ENCODE peak calls at places on chromosomes 12 and 14, in five cellular contexts. L is HCT116, A is neural progenitor cell, M is endothelial cell of umbilical vein, Z is fibroblast of lung. W is an unnamed sample.

GRCh38 chr12:27292718-27293117 is 39.9 kb upstream of the BMAL2 start:
- DNase-seq in A (no peak), M (peak; percentile 60), L (no peak), Z (no peak), W (no peak)

GRCh38 chr14:96706893-96707292 is 90.3 kb upstream of the VRK1 start:
- DNase-seq in L (no peak), A (no peak), Z (no peak), M (no peak), W (no peak)

GRCh38 chr12:121522962-121523361 is 57.9 kb downstream of the KDM2B start:
- DNase-seq in Z (no peak), A (no peak), M (no peak), L (no peak), W (no peak)

GRCh38 chr12:89710873-89711179 is 2.2 kb upstream of the ATP2B1 start:
- DNase-seq in L (no peak), A (no peak), M (peak; percentile 21), Z (no peak), W (peak; percentile 19)

GRCh38 chr12:4011597-4011996 is 138.4 kb upstream of the PARP11 start:
- DNase-seq in Z (peak; percentile 33), L (no peak), M (no peak), A (no peak), W (peak; percentile 58)

GRCh38 chr14:84234281-84234680 is 1295.7 kb upstream of the FLRT2 start:
- DNase-seq in M (no peak), A (no peak), L (no peak), Z (no peak), W (peak; percentile 63)

GRCh38 chr12:55845349-55845748 is 2.6 kb upstream of the MMP19 start:
- DNase-seq in A (no peak), L (no peak), Z (no peak), M (no peak), W (no peak)

GRCh38 chr14:55904086-55904485 is 214.1 kb upstream of the PELI2 start:
- DNase-seq in A (no peak), Z (peak; percentile 16), L (no peak), M (no peak), W (no peak)

GRCh38 chr14:90397401-90398314 is 829 bp downstream of the CALM1 start:
- DNase-seq in Z (peak; percentile 51), A (peak; percentile 78), L (no peak), M (peak; percentile 43), W (peak; percentile 51)

GRCh38 chr12:57086951-57087688 is 1.8 kb upstream of the NAB2 start:
- DNase-seq in Z (peak; percentile 90), A (peak; percentile 89), L (peak; percentile 77), M (peak; percentile 76), W (peak; percentile 83)

GRCh38 chr12:117228239-117228638 is 38.0 kb upstream of the FBXO21 start:
- DNase-seq in A (no peak), L (no peak), Z (no peak), M (no peak), W (peak; percentile 60)

GRCh38 chr14:78598046-78598652 is 428.0 kb downstream of the NRXN3 start:
- DNase-seq in Z (peak; percentile 42), L (peak; percentile 29), M (peak; percentile 58), A (peak; percentile 88), W (peak; percentile 74)

GRCh38 chr12:2690348-2691000 is 104.3 kb upstream of the FKBP4 start:
- DNase-seq in A (no peak), L (no peak), Z (no peak), M (no peak), W (no peak)

GRCh38 chr12:9760699-9761406 is at the start of gene CD69:
- DNase-seq in L (no peak), A (peak; percentile 60), M (peak; percentile 71), Z (no peak), W (no peak)

GRCh38 chr14:72155379-72155993 is 223.3 kb downstream of the RGS6 start:
- DNase-seq in Z (no peak), M (no peak), A (no peak), L (no peak), W (no peak)

GRCh38 chr12:68495666-68496065 is 115.0 kb upstream of the RAP1B start:
- DNase-seq in L (no peak), Z (peak; percentile 81), M (peak; percentile 73), A (no peak), W (no peak)

GRCh38 chr12:57521475-57522018 is 1.1 kb upstream of the MBD6 start:
- DNase-seq in Z (peak; percentile 59), M (no peak), A (peak; percentile 78), L (no peak), W (no peak)

GRCh38 chr12:19624401-19624930 is 185.2 kb downstream of the AEBP2 start:
- DNase-seq in A (no peak), L (no peak), Z (peak; percentile 43), M (no peak), W (no peak)

GRCh38 chr12:75628916-75629315 is 117.5 kb upstream of the KRR1 start:
- DNase-seq in A (no peak), M (no peak), Z (no peak), L (no peak), W (no peak)

GRCh38 chr14:22163051-22163450 is 426.0 kb downstream of the DAD1 start:
- DNase-seq in A (peak; percentile 20), Z (no peak), M (peak; percentile 23), L (no peak), W (peak; percentile 46)

GRCh38 chr12:110776410-110776809 is 33.7 kb upstream of the PPP1CC start:
- DNase-seq in A (no peak), Z (no peak), L (no peak), M (no peak), W (no peak)

GRCh38 chr14:63752449-63753169 is 24.7 kb upstream of the SGPP1 start:
- DNase-seq in L (no peak), M (no peak), Z (peak; percentile 82), A (no peak), W (peak; percentile 96)

GRCh38 chr12:101459642-101460346 is 15.3 kb upstream of the SPIC start:
- DNase-seq in M (no peak), A (no peak), L (peak; percentile 59), Z (no peak), W (peak; percentile 94)

DNA sequence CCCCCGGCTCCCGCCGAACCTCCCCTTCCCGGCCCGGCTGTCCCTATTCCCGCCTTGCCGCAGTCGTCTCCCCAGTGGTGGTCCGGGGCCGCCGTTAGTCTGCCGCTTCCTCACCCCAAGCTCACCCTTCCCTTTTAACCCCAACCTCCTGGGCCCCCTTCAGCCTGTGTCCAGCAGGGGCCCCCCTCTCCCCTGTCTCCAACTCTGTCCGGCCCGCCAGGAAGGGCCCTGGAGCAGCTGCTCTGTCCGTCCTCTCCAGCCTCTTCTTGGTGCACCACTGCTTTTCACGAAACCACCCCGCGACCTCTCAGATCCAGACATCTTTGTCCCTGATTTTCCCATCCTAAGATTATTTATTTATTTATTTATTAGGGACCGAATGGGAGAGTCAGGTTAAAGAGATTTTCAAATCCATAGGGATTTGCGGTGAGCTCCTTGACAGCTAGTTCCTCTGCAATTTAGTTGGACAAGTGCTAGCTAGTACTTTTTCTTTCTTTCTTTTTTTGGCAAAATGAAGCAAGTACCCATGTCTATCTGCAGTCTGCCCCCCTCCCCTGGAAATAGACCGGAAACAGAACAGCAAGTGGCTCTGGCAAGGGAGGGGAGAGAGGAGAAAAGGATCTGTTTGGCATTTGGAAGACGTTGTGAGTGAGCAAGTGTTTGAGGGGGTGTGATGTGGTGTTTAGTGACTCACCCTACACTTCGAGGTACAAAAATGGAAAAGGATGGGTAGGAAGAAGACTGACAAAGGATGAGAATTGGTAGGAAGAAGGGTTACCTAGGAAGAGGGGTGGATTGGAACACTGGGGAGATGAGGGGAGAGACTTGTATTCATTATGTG is 632 bp downstream of the UBR7 start:
- DNase-seq in M (peak; percentile 68), Z (peak; percentile 65), L (no peak), A (peak; percentile 79), W (peak; percentile 51)
- H3K9ac ChIP-seq in M (peak overlapping the region; percentile 85), Z (peak overlapping the region; percentile 73), L (peak overlapping the region; percentile 91), A (peak overlapping the region; percentile 57), W (peak overlapping the region; percentile 86)

DNA sequence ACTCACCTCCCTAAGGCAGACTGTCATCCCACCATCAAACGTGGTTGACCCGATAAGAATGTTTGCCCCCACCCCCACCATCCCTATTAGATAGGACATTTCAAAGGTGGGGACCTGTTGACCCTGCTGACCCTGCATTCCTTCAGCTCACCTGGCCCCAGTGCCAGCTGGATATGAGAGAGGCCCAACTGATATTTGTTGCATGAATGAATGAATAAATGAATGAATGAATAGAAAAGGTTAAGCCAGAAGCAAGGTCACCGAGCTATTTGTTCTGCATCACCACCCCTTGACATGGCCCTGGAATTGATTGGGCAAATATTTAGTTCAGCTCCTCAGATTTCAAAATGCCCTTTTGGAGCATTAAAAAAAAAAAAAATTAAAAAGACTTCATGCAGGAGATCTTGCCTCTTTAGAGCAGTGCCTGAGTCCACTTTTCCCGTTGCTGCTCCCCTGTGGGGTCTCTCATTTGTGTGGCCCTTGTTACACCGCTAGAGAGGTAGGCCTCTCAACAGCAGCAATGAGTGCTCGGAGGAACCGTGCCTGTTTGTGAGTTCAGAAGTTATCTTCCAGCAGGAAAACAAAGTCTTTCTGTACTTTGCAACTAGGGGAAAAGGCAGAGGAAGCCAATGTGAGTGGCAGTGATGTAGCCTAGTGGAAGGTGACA is 8.5 kb upstream of the SERPINA5 start:
- DNase-seq in A (no peak), L (no peak), Z (no peak), M (no peak), W (no peak)
- H3K27ac ChIP-seq in A (no peak overlapping the region), L (no peak overlapping the region), Z (no peak overlapping the region), M (no peak overlapping the region), W (no peak overlapping the region)

GRCh38 chr12:32895688-32896437 is 714 bp downstream of the PKP2 start:
- DNase-seq in M (no peak), A (peak; percentile 49), L (no peak), Z (no peak), W (peak; percentile 20)
- TF ChIP-seq EZH2 in M (no peak), A (no peak), L (no peak), Z (no peak), W (no peak)

DNA sequence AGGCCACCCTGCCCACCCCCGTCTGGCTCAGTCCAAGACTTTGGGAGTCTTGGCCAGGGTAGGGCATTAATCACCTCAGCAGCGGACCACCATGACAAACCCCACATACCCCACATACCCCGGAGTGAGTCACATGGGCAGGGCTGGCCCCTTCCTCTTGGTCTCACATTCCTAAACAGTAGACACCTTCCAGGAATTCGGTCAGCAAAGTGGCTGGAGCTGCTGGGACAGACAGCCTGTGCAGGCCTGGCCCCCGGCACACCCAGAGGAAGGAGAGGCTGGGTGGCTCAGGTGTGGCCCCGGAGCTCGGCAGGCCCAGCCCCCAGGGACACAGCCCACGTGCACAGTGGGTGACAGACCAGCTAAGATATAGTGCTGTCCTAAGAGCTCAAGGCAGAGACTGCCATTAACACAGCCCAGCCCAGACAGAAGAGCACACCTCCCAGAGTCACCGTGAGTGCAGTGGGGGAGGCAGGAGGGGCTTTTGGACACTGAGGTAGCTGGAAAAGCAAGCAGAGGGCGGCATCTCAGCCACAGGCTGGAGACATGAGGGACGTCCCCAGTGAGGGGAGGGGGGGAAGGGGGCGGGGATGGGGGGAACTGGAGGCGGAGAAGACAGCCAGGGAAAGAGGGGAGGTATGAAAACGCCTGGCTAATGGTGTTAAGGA is 24.0 kb downstream of the CCDC85C start:
- DNase-seq in L (peak; percentile 47), M (peak; percentile 41), A (peak; percentile 65), Z (peak; percentile 97), W (peak; percentile 96)
- H3K9ac ChIP-seq in L (peak overlapping the region; percentile 64), M (no peak overlapping the region), A (no peak overlapping the region), Z (no peak overlapping the region), W (peak overlapping the region; percentile 52)

GRCh38 chr12:11768233-11768965 is 118.9 kb downstream of the ETV6 start:
- DNase-seq in L (no peak), Z (no peak), A (no peak), M (no peak), W (no peak)

GRCh38 chr12:11765421-11765816 is 115.9 kb downstream of the ETV6 start:
- DNase-seq in A (no peak), M (peak; percentile 24), Z (peak; percentile 88), L (no peak), W (no peak)

GRCh38 chr12:11765817-11766794 is 116.6 kb downstream of the ETV6 start:
- DNase-seq in A (no peak), M (peak; percentile 78), L (no peak), Z (peak; percentile 95), W (no peak)

GRCh38 chr12:11769723-11770514 is 120.4 kb downstream of the ETV6 start:
- DNase-seq in A (no peak), M (no peak), Z (no peak), L (no peak), W (no peak)

GRCh38 chr12:11767029-11767724 is 117.7 kb downstream of the ETV6 start:
- DNase-seq in L (no peak), A (no peak), M (no peak), Z (no peak), W (no peak)
- H3K27ac ChIP-seq in L (no peak overlapping the region), A (no peak overlapping the region), M (peak overlapping the region; percentile 85), Z (no peak overlapping the region), W (no peak overlapping the region)